ENCODE peak calls at places on chromosomes 2 and 18, in six cellular contexts. One of them, this sample, is unnamed. For H3K9me3 and H3K27me3, the result is how much of the 10 kb centered on the place peaks cover.

GRCh38 chr2:120628248-120628647 is 107.4 kb upstream of the GLI2 start:
- DNase-seq in cardiac muscle cell: no peak
- DNase-seq in fibroblast of lung: no peak
- DNase-seq in AG04450: no peak
- DNase-seq in Peyer's patch: no peak
- DNase-seq in tibial nerve: no peak
- DNase-seq in this sample: no peak

GRCh38 chr2:188512456-188512855 is 220.8 kb downstream of the GULP1 start:
- DNase-seq in cardiac muscle cell: peak
- DNase-seq in fibroblast of lung: peak
- DNase-seq in AG04450: peak
- DNase-seq in Peyer's patch: no peak
- DNase-seq in tibial nerve: no peak
- DNase-seq in this sample: no peak

GRCh38 chr2:9573013-9573708 is 17.5 kb upstream of the ADAM17 start:
- DNase-seq in cardiac muscle cell: no peak
- DNase-seq in fibroblast of lung: peak
- DNase-seq in AG04450: no peak
- DNase-seq in Peyer's patch: no peak
- DNase-seq in tibial nerve: no peak
- DNase-seq in this sample: no peak

GRCh38 chr2:72423766-72424165 is 276.1 kb upstream of the CYP26B1 start:
- DNase-seq in cardiac muscle cell: no peak
- DNase-seq in fibroblast of lung: no peak
- DNase-seq in AG04450: no peak
- DNase-seq in Peyer's patch: no peak
- DNase-seq in tibial nerve: no peak
- DNase-seq in this sample: no peak

GRCh38 chr2:95301876-95302641 is 4.9 kb downstream of the KCNIP3 start:
- DNase-seq in cardiac muscle cell: no peak
- DNase-seq in fibroblast of lung: no peak
- DNase-seq in AG04450: no peak
- DNase-seq in Peyer's patch: no peak
- DNase-seq in tibial nerve: no peak
- DNase-seq in this sample: no peak

GRCh38 chr2:51220080-51220479 is 188.1 kb upstream of the NRXN1 start:
- DNase-seq in cardiac muscle cell: no peak
- DNase-seq in fibroblast of lung: no peak
- DNase-seq in AG04450: no peak
- DNase-seq in Peyer's patch: no peak
- DNase-seq in tibial nerve: no peak
- DNase-seq in this sample: no peak

GRCh38 chr2:176101862-176102261 is 2.3 kb downstream of the HOXD12 start:
- DNase-seq in cardiac muscle cell: no peak
- DNase-seq in fibroblast of lung: no peak
- DNase-seq in AG04450: no peak
- DNase-seq in Peyer's patch: no peak
- DNase-seq in tibial nerve: no peak
- DNase-seq in this sample: peak

GRCh38 chr18:8997634-8998033 is 104.9 kb upstream of the NDUFV2 start:
- DNase-seq in cardiac muscle cell: no peak
- DNase-seq in fibroblast of lung: no peak
- DNase-seq in AG04450: no peak
- DNase-seq in Peyer's patch: no peak
- DNase-seq in tibial nerve: no peak
- DNase-seq in this sample: no peak

GRCh38 chr18:57437782-57438668 is 2.9 kb downstream of the ONECUT2 start:
- DNase-seq in cardiac muscle cell: peak
- DNase-seq in fibroblast of lung: peak
- DNase-seq in AG04450: no peak
- DNase-seq in Peyer's patch: no peak
- DNase-seq in tibial nerve: no peak
- DNase-seq in this sample: no peak

GRCh38 chr2:169301596-169302330 is 60.6 kb downstream of the LRP2 start:
- DNase-seq in cardiac muscle cell: no peak
- DNase-seq in fibroblast of lung: no peak
- DNase-seq in AG04450: no peak
- DNase-seq in Peyer's patch: no peak
- DNase-seq in tibial nerve: no peak
- DNase-seq in this sample: no peak

GRCh38 chr2:233810385-233810784 is 32.3 kb downstream of the MROH2A start:
- DNase-seq in cardiac muscle cell: no peak
- DNase-seq in fibroblast of lung: no peak
- DNase-seq in AG04450: no peak
- DNase-seq in Peyer's patch: no peak
- DNase-seq in tibial nerve: no peak
- DNase-seq in this sample: no peak

GRCh38 chr2:101341901-101342624 is 33.6 kb upstream of the RNF149 start:
- DNase-seq in cardiac muscle cell: peak
- DNase-seq in fibroblast of lung: peak
- DNase-seq in AG04450: peak
- DNase-seq in Peyer's patch: peak
- DNase-seq in tibial nerve: peak
- DNase-seq in this sample: peak

GRCh38 chr2:32832821-32833220 is 113.9 kb upstream of the LTBP1 start:
- DNase-seq in cardiac muscle cell: peak
- DNase-seq in fibroblast of lung: peak
- DNase-seq in AG04450: peak
- DNase-seq in Peyer's patch: no peak
- DNase-seq in tibial nerve: no peak
- DNase-seq in this sample: no peak

GRCh38 chr2:20614201-20615045 is 36.5 kb downstream of the HS1BP3 start:
- DNase-seq in cardiac muscle cell: no peak
- DNase-seq in fibroblast of lung: peak
- DNase-seq in AG04450: no peak
- DNase-seq in Peyer's patch: no peak
- DNase-seq in tibial nerve: peak
- DNase-seq in this sample: peak

GRCh38 chr2:29580223-29580622 is 341.2 kb downstream of the ALK start:
- DNase-seq in cardiac muscle cell: no peak
- DNase-seq in fibroblast of lung: no peak
- DNase-seq in AG04450: no peak
- DNase-seq in Peyer's patch: no peak
- DNase-seq in tibial nerve: no peak
- DNase-seq in this sample: no peak

GRCh38 chr18:7737483-7737882 is 170.4 kb downstream of the PTPRM start:
- DNase-seq in cardiac muscle cell: no peak
- DNase-seq in fibroblast of lung: peak
- DNase-seq in AG04450: no peak
- DNase-seq in Peyer's patch: no peak
- DNase-seq in tibial nerve: no peak
- DNase-seq in this sample: no peak

GRCh38 chr2:233413529-233414272 is 59.4 kb downstream of the DGKD start:
- DNase-seq in cardiac muscle cell: peak
- DNase-seq in fibroblast of lung: peak
- DNase-seq in AG04450: no peak
- DNase-seq in Peyer's patch: no peak
- DNase-seq in tibial nerve: no peak
- DNase-seq in this sample: peak

GRCh38 chr2:144364988-144365738 is 154.8 kb downstream of the ZEB2 start:
- DNase-seq in cardiac muscle cell: no peak
- DNase-seq in fibroblast of lung: peak
- DNase-seq in AG04450: no peak
- DNase-seq in Peyer's patch: no peak
- DNase-seq in tibial nerve: no peak
- DNase-seq in this sample: no peak

GRCh38 chr2:41066168-41066567 is 614.3 kb upstream of the SLC8A1 start:
- DNase-seq in cardiac muscle cell: no peak
- DNase-seq in fibroblast of lung: no peak
- DNase-seq in AG04450: no peak
- DNase-seq in Peyer's patch: no peak
- DNase-seq in tibial nerve: no peak
- DNase-seq in this sample: no peak

DNA sequence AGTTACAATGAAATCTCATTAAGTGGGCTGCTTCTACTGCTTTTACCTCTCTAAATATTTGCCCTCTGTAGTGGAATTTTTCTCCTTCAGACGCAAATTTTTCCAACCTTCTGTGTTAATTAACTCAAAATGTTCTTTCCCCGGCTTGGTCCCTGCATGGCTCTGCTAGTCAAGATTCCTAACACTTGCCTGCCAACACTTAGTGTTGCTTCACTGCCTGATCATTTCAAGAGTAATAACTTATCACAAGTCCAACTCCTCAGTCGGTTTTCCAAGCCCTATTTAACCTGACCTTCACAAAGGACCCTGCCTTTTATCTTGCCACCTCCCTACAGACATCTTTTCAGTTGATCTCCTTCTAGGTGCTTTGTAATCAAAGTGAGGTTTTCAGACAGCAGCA is 142.7 kb downstream of the HRH4 start:
- DNase-seq in cardiac muscle cell: no peak
- DNase-seq in fibroblast of lung: no peak
- DNase-seq in AG04450: no peak
- DNase-seq in Peyer's patch: no peak
- DNase-seq in tibial nerve: no peak
- DNase-seq in this sample: no peak
- H3K4me3 ChIP-seq in cardiac muscle cell: no peak
- H3K4me3 ChIP-seq in fibroblast of lung: no peak
- H3K4me3 ChIP-seq in AG04450: no peak
- H3K4me3 ChIP-seq in Peyer's patch: no peak
- H3K4me3 ChIP-seq in tibial nerve: no peak
- H3K4me3 ChIP-seq in this sample: no peak

GRCh38 chr2:180394305-180394704 is 387.2 kb upstream of the CWC22 start:
- DNase-seq in cardiac muscle cell: no peak
- DNase-seq in fibroblast of lung: no peak
- DNase-seq in AG04450: no peak
- DNase-seq in Peyer's patch: no peak
- DNase-seq in tibial nerve: no peak
- DNase-seq in this sample: no peak
- H3K9me3 ChIP-seq in cardiac muscle cell: under half
- H3K9me3 ChIP-seq in fibroblast of lung: under half
- H3K9me3 ChIP-seq in AG04450: under half
- H3K9me3 ChIP-seq in Peyer's patch: under half
- H3K9me3 ChIP-seq in tibial nerve: under half
- H3K9me3 ChIP-seq in this sample: under half

GRCh38 chr18:74457743-74458465 is 796 bp upstream of the DIPK1C start:
- DNase-seq in cardiac muscle cell: no peak
- DNase-seq in fibroblast of lung: no peak
- DNase-seq in AG04450: no peak
- DNase-seq in Peyer's patch: no peak
- DNase-seq in tibial nerve: no peak
- DNase-seq in this sample: no peak

GRCh38 chr18:74457043-74457742 is at the start of gene DIPK1C:
- DNase-seq in cardiac muscle cell: no peak
- DNase-seq in fibroblast of lung: no peak
- DNase-seq in AG04450: no peak
- DNase-seq in Peyer's patch: no peak
- DNase-seq in tibial nerve: no peak
- DNase-seq in this sample: no peak

GRCh38 chr18:74456409-74457042 is 582 bp downstream of the DIPK1C start:
- DNase-seq in cardiac muscle cell: no peak
- DNase-seq in fibroblast of lung: no peak
- DNase-seq in AG04450: no peak
- DNase-seq in Peyer's patch: no peak
- DNase-seq in tibial nerve: no peak
- DNase-seq in this sample: no peak

GRCh38 chr18:74460825-74461224 is 3.7 kb upstream of the DIPK1C start:
- DNase-seq in cardiac muscle cell: no peak
- DNase-seq in fibroblast of lung: no peak
- DNase-seq in AG04450: no peak
- DNase-seq in Peyer's patch: no peak
- DNase-seq in tibial nerve: no peak
- DNase-seq in this sample: no peak

DNA sequence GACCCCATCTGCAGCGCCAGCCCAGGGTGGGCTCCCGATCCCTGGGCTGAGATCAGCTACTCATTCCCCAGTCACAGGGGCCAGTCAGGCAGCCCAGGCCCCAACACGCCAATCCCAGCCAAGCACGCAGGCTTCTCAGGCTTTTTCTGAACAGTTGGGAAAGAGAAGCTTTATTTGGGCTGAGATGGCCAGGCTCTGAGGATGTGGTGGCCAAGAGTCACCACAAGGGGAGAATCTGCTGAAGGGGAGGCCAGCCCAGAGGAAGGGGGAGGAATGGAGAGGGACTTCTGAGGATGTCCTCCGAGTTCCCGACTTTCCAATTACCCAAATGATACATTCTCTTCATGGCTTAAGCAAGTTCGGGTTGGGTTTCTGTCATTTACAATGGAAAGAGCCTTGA is 2.8 kb upstream of the DIPK1C start:
- DNase-seq in cardiac muscle cell: no peak
- DNase-seq in fibroblast of lung: no peak
- DNase-seq in AG04450: no peak
- DNase-seq in Peyer's patch: no peak
- DNase-seq in tibial nerve: no peak
- DNase-seq in this sample: no peak
- H3K27me3 ChIP-seq in cardiac muscle cell: half or more
- H3K27me3 ChIP-seq in fibroblast of lung: under half
- H3K27me3 ChIP-seq in AG04450: under half
- H3K27me3 ChIP-seq in Peyer's patch: under half
- H3K27me3 ChIP-seq in tibial nerve: under half
- H3K27me3 ChIP-seq in this sample: under half

DNA sequence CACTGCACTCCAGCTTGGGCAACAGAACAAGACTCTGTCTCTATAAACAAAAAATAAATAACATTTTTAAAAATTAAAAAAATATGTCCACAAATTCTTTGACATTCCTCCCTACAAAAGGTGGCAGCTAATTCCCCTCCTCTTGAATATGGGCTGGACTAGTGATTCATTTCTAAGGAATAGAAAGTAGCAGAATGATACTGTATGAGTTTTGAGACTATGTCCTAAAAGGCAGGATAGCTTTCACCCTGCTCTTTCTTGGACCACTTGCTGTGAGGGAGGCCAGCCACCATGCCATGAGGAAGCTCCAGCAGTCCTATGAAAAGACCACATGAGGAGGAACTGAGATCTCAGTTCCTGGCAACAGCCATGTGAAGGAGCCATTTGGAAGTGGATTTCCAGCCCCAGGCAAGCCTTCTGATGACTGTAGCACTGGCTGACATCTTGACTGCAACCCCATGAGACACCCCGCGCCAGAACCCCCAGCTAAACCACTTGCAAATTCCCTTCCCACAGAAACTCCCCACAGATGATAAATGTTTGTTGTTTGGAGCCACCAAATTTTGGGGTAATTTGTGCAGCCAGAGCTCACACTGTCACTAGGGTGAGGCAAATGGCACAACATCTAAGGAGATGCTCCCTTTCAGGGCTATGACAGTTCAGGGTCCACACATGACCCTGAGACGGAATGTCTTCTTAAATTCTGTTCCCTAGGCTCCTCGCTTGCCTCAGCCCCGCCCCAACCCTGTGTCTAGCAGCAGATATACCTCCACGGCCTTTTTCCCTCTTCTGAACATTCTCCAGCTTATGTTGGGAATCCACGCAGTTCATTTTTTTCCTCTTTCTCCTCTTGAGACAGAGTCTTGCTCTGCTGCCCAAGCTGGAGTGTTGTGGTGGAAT is 17.1 kb upstream of the ATOH8 start:
- DNase-seq in cardiac muscle cell: no peak
- DNase-seq in fibroblast of lung: no peak
- DNase-seq in AG04450: no peak
- DNase-seq in Peyer's patch: no peak
- DNase-seq in tibial nerve: no peak
- DNase-seq in this sample: no peak
- H3K4me3 ChIP-seq in cardiac muscle cell: no peak
- H3K4me3 ChIP-seq in fibroblast of lung: no peak
- H3K4me3 ChIP-seq in AG04450: no peak
- H3K4me3 ChIP-seq in Peyer's patch: no peak
- H3K4me3 ChIP-seq in tibial nerve: no peak
- H3K4me3 ChIP-seq in this sample: no peak